ENCODE peak calls at places on chromosomes 11 and 22, in five cellular contexts. E is mesendoderm, J is trophoblast cell, Y is IMR-90, W is H1. R is an unnamed sample.

GRCh38 chr22:43377486-43377995 is 34.3 kb upstream of the MPPED1 start:
- DNase-seq in E (no peak), J (no peak), Y (peak), W (no peak), R (no peak)

GRCh38 chr11:3609416-3610265 is 32.2 kb downstream of the ART5 start:
- DNase-seq in E (peak), J (peak), Y (peak), W (no peak), R (peak)

GRCh38 chr11:111157571-111157970 is 88.0 kb upstream of the POU2AF2 start:
- DNase-seq in E (no peak), J (no peak), Y (no peak), W (no peak), R (no peak)

GRCh38 chr11:105315287-105315686 is 175.7 kb upstream of the CARD18 start:
- DNase-seq in E (peak), J (no peak), Y (no peak), W (no peak), R (no peak)

GRCh38 chr11:13118194-13118593 is 109.1 kb downstream of the RASSF10 start:
- DNase-seq in E (no peak), J (peak), Y (peak), W (no peak), R (no peak)

GRCh38 chr11:134951305-134951700 is 539.3 kb upstream of the B3GAT1 start:
- DNase-seq in E (peak), J (no peak), Y (peak), W (no peak), R (no peak)

GRCh38 chr22:28024422-28024888 is 105.4 kb upstream of the PITPNB start:
- DNase-seq in E (no peak), J (no peak), Y (no peak), W (no peak), R (no peak)

GRCh38 chr22:19367763-19368367 is 63.7 kb downstream of the HIRA start:
- DNase-seq in E (no peak), J (no peak), Y (no peak), W (no peak), R (no peak)

GRCh38 chr11:36306888-36307287 is 10.8 kb downstream of the PRR5L start:
- DNase-seq in E (peak), J (peak), Y (no peak), W (no peak), R (no peak)

GRCh38 chr11:76695133-76695532 is 24.6 kb upstream of the LRRC32 start:
- DNase-seq in E (no peak), J (peak), Y (no peak), W (no peak), R (no peak)

GRCh38 chr22:37310815-37311595 is 28.7 kb downstream of the CYTH4 start:
- DNase-seq in E (no peak), J (peak), Y (no peak), W (no peak), R (no peak)

GRCh38 chr11:111631666-111632039 is 29.4 kb downstream of the SIK2 start:
- DNase-seq in E (peak), J (peak), Y (peak), W (no peak), R (no peak)

GRCh38 chr11:13114566-13115465 is 105.7 kb downstream of the RASSF10 start:
- DNase-seq in E (peak), J (no peak), Y (no peak), W (no peak), R (peak)

GRCh38 chr11:11250470-11250869 is 102.6 kb downstream of the CSNK2A3 start:
- DNase-seq in E (no peak), J (peak), Y (peak), W (no peak), R (no peak)

GRCh38 chr22:49936018-49936972 is 17.9 kb downstream of the CRELD2 start:
- DNase-seq in E (peak), J (peak), Y (peak), W (peak), R (peak)

GRCh38 chr22:29259253-29259899 is 8.4 kb downstream of the RHBDD3 start:
- DNase-seq in E (peak), J (no peak), Y (no peak), W (no peak), R (peak)

GRCh38 chr22:48414662-48415061 is 1413.0 kb downstream of the BRD1 start:
- DNase-seq in E (no peak), J (no peak), Y (no peak), W (no peak), R (no peak)

GRCh38 chr11:69230856-69231425 is 63.0 kb upstream of the MYEOV start:
- DNase-seq in E (no peak), J (no peak), Y (no peak), W (no peak), R (peak)

GRCh38 chr11:20337526-20338154 is 25.9 kb upstream of the HTATIP2 start:
- DNase-seq in E (peak), J (peak), Y (peak), W (no peak), R (peak)

GRCh38 chr22:41302016-41302767 is 867 bp downstream of the ZC3H7B start:
- DNase-seq in E (peak), J (no peak), Y (no peak), W (no peak), R (no peak)

GRCh38 chr11:87290304-87290922 is 252.7 kb downstream of the TMEM135 start:
- DNase-seq in E (peak), J (peak), Y (peak), W (no peak), R (no peak)

DNA sequence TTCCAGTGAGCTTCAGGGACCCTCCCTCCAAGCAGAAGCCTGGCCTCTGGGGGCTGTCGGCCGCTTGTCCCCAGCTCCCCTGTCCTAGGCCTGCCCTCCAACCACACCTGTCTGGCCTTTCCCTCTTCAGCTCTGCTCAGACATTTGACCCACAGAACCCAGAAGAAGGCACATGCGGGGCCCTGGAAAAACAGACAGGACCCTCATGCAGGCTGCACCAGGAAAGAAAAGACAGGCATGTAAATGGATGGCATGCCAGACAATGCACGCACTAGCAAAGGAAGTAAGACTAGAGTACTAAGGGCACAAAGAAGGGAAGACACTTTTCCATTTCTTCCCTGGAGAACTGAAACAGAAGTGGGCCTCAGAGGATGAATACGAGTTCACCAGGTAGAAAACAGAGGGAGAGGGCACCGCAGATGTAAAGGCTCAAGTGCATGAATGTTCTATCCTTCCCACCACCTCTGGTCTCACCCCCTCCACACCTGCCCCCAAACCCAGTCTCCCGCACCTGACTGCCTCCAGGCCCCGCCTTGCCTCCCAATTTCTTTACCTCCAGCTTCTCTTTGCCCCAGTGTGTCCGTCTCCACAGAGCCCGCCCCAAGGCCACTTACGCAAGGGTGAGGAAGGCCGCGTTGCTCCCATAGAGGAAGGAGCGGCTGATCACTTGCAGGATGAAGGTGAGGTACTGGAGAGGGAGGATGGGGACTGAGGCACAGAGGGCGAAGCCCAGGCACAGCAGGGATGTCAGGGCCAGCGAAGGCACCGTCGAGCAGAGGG is 17.4 kb downstream of the SLC43A3 start:
- DNase-seq in E (no peak), J (peak), Y (no peak), W (no peak), R (no peak)
- H2BK5ac ChIP-seq in E (no peak), J (no peak), Y (no peak), W (no peak), R (no peak)

GRCh38 chr11:94730153-94730552 is 38.0 kb upstream of the AMOTL1 start:
- DNase-seq in E (no peak), J (no peak), Y (no peak), W (no peak), R (no peak)
- H3K23ac ChIP-seq in E (no peak), J (no peak), Y (no peak), W (no peak), R (no peak)

DNA sequence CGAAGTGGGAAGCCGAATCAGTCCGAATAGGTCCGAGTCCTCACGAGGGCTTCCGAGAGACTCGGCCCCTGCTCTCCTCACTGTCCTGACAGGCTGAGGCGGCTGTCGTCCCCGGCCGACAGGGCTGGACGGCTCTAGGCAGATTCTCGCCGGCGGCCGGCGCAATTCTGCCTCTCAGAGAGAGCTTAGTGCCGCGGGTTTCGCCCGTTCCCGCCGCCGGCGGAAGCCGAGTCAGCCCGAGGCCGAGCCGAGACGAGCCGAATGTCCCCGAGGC is 247 bp upstream of the DEAF1 start:
- DNase-seq in E (no peak), J (no peak), Y (no peak), W (no peak), R (no peak)
- H2BK5ac ChIP-seq in E (peak), J (peak), Y (peak), W (peak), R (no peak)

DNA sequence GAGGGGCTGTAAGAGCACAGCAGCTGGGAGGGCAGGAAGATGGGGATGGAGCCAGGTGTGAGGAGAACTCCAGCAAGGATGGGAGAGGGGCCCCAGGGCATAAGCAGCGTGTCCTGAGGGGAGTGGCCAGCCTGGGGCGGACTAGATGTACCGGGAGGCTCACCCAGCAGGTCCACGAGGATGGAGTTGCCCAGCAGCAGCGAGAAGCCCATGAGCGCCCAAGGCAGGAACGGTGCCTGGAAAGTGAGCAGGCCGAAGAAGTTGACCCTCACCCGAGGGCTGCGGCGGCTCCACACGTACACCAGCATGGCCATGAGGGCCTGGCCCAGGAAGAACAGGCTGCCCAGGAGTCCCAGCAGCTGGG is 1.3 kb downstream of the DERL3 start:
- DNase-seq in E (no peak), J (peak), Y (no peak), W (no peak), R (no peak)
- H3K23ac ChIP-seq in E (no peak), J (no peak), Y (no peak), W (no peak), R (no peak)

R was measured in H9.